ENCODE peak calls at places on chromosomes 13 and 19, in ten cellular contexts. One of them, this sample, is unnamed.

GRCh38 chr19:13691569-13691968 is 72.8 kb upstream of the MRI1 start:
- DNase-seq in stimulated activated naive CD8-positive, alpha-beta T cell treated with anti-CD3 and anti-CD28 coated beads, Interleukin-15, Interleukin-2, amounts not matched to agents 100 U/mL and 50 U/mL, for 24 hours: no peak
- DNase-seq in NCI-H1092: no peak
- DNase-seq in HEK293T: no peak
- DNase-seq in right lobe of liver: no peak
- DNase-seq in right atrium auricular region: no peak
- DNase-seq in cardiac muscle cell: no peak
- DNase-seq in fibroblast of mammary gland: no peak
- DNase-seq in NCI-H1436 treated with DMSO at 0.1 percent for 48 hours: no peak
- DNase-seq in progenitor cell of endocrine pancreas: no peak
- DNase-seq in this sample: no peak

GRCh38 chr13:36325912-36326311 is 20.3 kb downstream of the SPART start:
- DNase-seq in fibroblast of mammary gland: no peak
- DNase-seq in NCI-H1436 treated with DMSO at 0.1 percent for 48 hours: no peak
- DNase-seq in right lobe of liver: no peak
- DNase-seq in right atrium auricular region: no peak
- DNase-seq in NCI-H1092: no peak
- DNase-seq in cardiac muscle cell: no peak
- DNase-seq in progenitor cell of endocrine pancreas: no peak
- DNase-seq in stimulated activated naive CD8-positive, alpha-beta T cell treated with anti-CD3 and anti-CD28 coated beads, Interleukin-15, Interleukin-2, amounts not matched to agents 100 U/mL and 50 U/mL, for 24 hours: no peak
- DNase-seq in HEK293T: no peak
- DNase-seq in this sample: no peak

GRCh38 chr19:58153386-58153785 is 2.8 kb upstream of the ZNF329 start:
- DNase-seq in NCI-H1092: no peak
- DNase-seq in NCI-H1436 treated with DMSO at 0.1 percent for 48 hours: no peak
- DNase-seq in right atrium auricular region: no peak
- DNase-seq in stimulated activated naive CD8-positive, alpha-beta T cell treated with anti-CD3 and anti-CD28 coated beads, Interleukin-15, Interleukin-2, amounts not matched to agents 100 U/mL and 50 U/mL, for 24 hours: no peak
- DNase-seq in progenitor cell of endocrine pancreas: no peak
- DNase-seq in cardiac muscle cell: no peak
- DNase-seq in fibroblast of mammary gland: no peak
- DNase-seq in HEK293T: no peak
- DNase-seq in right lobe of liver: no peak
- DNase-seq in this sample: no peak

GRCh38 chr13:113155201-113155600 is 3.2 kb upstream of the PROZ start:
- DNase-seq in NCI-H1092: no peak
- DNase-seq in NCI-H1436 treated with DMSO at 0.1 percent for 48 hours: no peak
- DNase-seq in right lobe of liver: no peak
- DNase-seq in fibroblast of mammary gland: no peak
- DNase-seq in progenitor cell of endocrine pancreas: no peak
- DNase-seq in cardiac muscle cell: no peak
- DNase-seq in right atrium auricular region: peak; percentile 55
- DNase-seq in stimulated activated naive CD8-positive, alpha-beta T cell treated with anti-CD3 and anti-CD28 coated beads, Interleukin-15, Interleukin-2, amounts not matched to agents 100 U/mL and 50 U/mL, for 24 hours: no peak
- DNase-seq in HEK293T: no peak
- DNase-seq in this sample: no peak

GRCh38 chr19:15251749-15252397 is 19.6 kb upstream of the EPHX3 start:
- DNase-seq in right atrium auricular region: peak; percentile 89
- DNase-seq in NCI-H1436 treated with DMSO at 0.1 percent for 48 hours: no peak
- DNase-seq in right lobe of liver: no peak
- DNase-seq in fibroblast of mammary gland: peak; percentile 98
- DNase-seq in NCI-H1092: no peak
- DNase-seq in HEK293T: peak; percentile 76
- DNase-seq in progenitor cell of endocrine pancreas: peak; percentile 23
- DNase-seq in cardiac muscle cell: peak; percentile 98
- DNase-seq in stimulated activated naive CD8-positive, alpha-beta T cell treated with anti-CD3 and anti-CD28 coated beads, Interleukin-15, Interleukin-2, amounts not matched to agents 100 U/mL and 50 U/mL, for 24 hours: no peak
- DNase-seq in this sample: no peak

GRCh38 chr19:29837448-29837961 is 25.7 kb downstream of the CCNE1 start:
- DNase-seq in right atrium auricular region: no peak
- DNase-seq in stimulated activated naive CD8-positive, alpha-beta T cell treated with anti-CD3 and anti-CD28 coated beads, Interleukin-15, Interleukin-2, amounts not matched to agents 100 U/mL and 50 U/mL, for 24 hours: peak; percentile 50
- DNase-seq in NCI-H1092: no peak
- DNase-seq in NCI-H1436 treated with DMSO at 0.1 percent for 48 hours: no peak
- DNase-seq in fibroblast of mammary gland: no peak
- DNase-seq in progenitor cell of endocrine pancreas: no peak
- DNase-seq in cardiac muscle cell: no peak
- DNase-seq in HEK293T: no peak
- DNase-seq in right lobe of liver: no peak
- DNase-seq in this sample: no peak

GRCh38 chr19:37692956-37693660 is 26.5 kb downstream of the ZNF607 start:
- DNase-seq in right atrium auricular region: no peak
- DNase-seq in progenitor cell of endocrine pancreas: no peak
- DNase-seq in cardiac muscle cell: peak; percentile 22
- DNase-seq in stimulated activated naive CD8-positive, alpha-beta T cell treated with anti-CD3 and anti-CD28 coated beads, Interleukin-15, Interleukin-2, amounts not matched to agents 100 U/mL and 50 U/mL, for 24 hours: no peak
- DNase-seq in right lobe of liver: no peak
- DNase-seq in HEK293T: no peak
- DNase-seq in fibroblast of mammary gland: no peak
- DNase-seq in NCI-H1092: no peak
- DNase-seq in NCI-H1436 treated with DMSO at 0.1 percent for 48 hours: no peak
- DNase-seq in this sample: no peak

GRCh38 chr19:54462713-54463530 is 656 bp downstream of the LENG9 start:
- DNase-seq in NCI-H1092: no peak
- DNase-seq in fibroblast of mammary gland: peak; percentile 60
- DNase-seq in right atrium auricular region: no peak
- DNase-seq in HEK293T: no peak
- DNase-seq in cardiac muscle cell: peak; percentile 81
- DNase-seq in progenitor cell of endocrine pancreas: no peak
- DNase-seq in stimulated activated naive CD8-positive, alpha-beta T cell treated with anti-CD3 and anti-CD28 coated beads, Interleukin-15, Interleukin-2, amounts not matched to agents 100 U/mL and 50 U/mL, for 24 hours: peak; percentile 73
- DNase-seq in NCI-H1436 treated with DMSO at 0.1 percent for 48 hours: no peak
- DNase-seq in right lobe of liver: peak; percentile 77
- DNase-seq in this sample: no peak

GRCh38 chr13:77563110-77563509 is 27.6 kb downstream of the SCEL start:
- DNase-seq in cardiac muscle cell: peak; percentile 44
- DNase-seq in stimulated activated naive CD8-positive, alpha-beta T cell treated with anti-CD3 and anti-CD28 coated beads, Interleukin-15, Interleukin-2, amounts not matched to agents 100 U/mL and 50 U/mL, for 24 hours: no peak
- DNase-seq in NCI-H1092: no peak
- DNase-seq in fibroblast of mammary gland: peak; percentile 40
- DNase-seq in HEK293T: no peak
- DNase-seq in NCI-H1436 treated with DMSO at 0.1 percent for 48 hours: no peak
- DNase-seq in right lobe of liver: no peak
- DNase-seq in right atrium auricular region: no peak
- DNase-seq in progenitor cell of endocrine pancreas: no peak
- DNase-seq in this sample: no peak

GRCh38 chr19:23974941-23975340 is 60.3 kb downstream of the ZNF726 start:
- DNase-seq in progenitor cell of endocrine pancreas: no peak
- DNase-seq in stimulated activated naive CD8-positive, alpha-beta T cell treated with anti-CD3 and anti-CD28 coated beads, Interleukin-15, Interleukin-2, amounts not matched to agents 100 U/mL and 50 U/mL, for 24 hours: no peak
- DNase-seq in fibroblast of mammary gland: no peak
- DNase-seq in HEK293T: no peak
- DNase-seq in NCI-H1436 treated with DMSO at 0.1 percent for 48 hours: no peak
- DNase-seq in NCI-H1092: no peak
- DNase-seq in right atrium auricular region: no peak
- DNase-seq in right lobe of liver: no peak
- DNase-seq in cardiac muscle cell: no peak
- DNase-seq in this sample: no peak

GRCh38 chr13:46675016-46675415 is 121.9 kb downstream of the ESD start:
- DNase-seq in NCI-H1092: peak; percentile 52
- DNase-seq in progenitor cell of endocrine pancreas: no peak
- DNase-seq in stimulated activated naive CD8-positive, alpha-beta T cell treated with anti-CD3 and anti-CD28 coated beads, Interleukin-15, Interleukin-2, amounts not matched to agents 100 U/mL and 50 U/mL, for 24 hours: no peak
- DNase-seq in NCI-H1436 treated with DMSO at 0.1 percent for 48 hours: peak; percentile 19
- DNase-seq in right atrium auricular region: no peak
- DNase-seq in right lobe of liver: no peak
- DNase-seq in fibroblast of mammary gland: peak; percentile 54
- DNase-seq in HEK293T: peak; percentile 26
- DNase-seq in cardiac muscle cell: no peak
- DNase-seq in this sample: peak; percentile 87

GRCh38 chr19:48813123-48813911 is 2.5 kb upstream of the BCAT2 start:
- DNase-seq in right atrium auricular region: no peak
- DNase-seq in NCI-H1092: no peak
- DNase-seq in progenitor cell of endocrine pancreas: no peak
- DNase-seq in right lobe of liver: no peak
- DNase-seq in NCI-H1436 treated with DMSO at 0.1 percent for 48 hours: no peak
- DNase-seq in HEK293T: no peak
- DNase-seq in stimulated activated naive CD8-positive, alpha-beta T cell treated with anti-CD3 and anti-CD28 coated beads, Interleukin-15, Interleukin-2, amounts not matched to agents 100 U/mL and 50 U/mL, for 24 hours: no peak
- DNase-seq in fibroblast of mammary gland: no peak
- DNase-seq in cardiac muscle cell: no peak
- DNase-seq in this sample: no peak

This sample was measured in COR-L47.